ENCODE peak calls at places on chromosomes 7 and 10, in eight cellular contexts. E, U, M, Z, Q, S, L and P are unnamed samples.

GRCh38 chr7:157021071-157021891 is 10.8 kb upstream of the MNX1 start:
- DNase-seq in E (no peak), U (no peak), M (no peak), Z (no peak), Q (no peak), S (no peak), L (no peak), P (no peak)

GRCh38 chr7:38367301-38367700 is 93.9 kb upstream of the TARP start:
- DNase-seq in E (no peak), U (peak), M (no peak), Z (no peak), Q (peak), S (no peak), L (no peak), P (no peak)

GRCh38 chr10:48517911-48518321 is 87.0 kb downstream of the ARHGAP22 start:
- DNase-seq in E (no peak), U (no peak), M (no peak), Z (peak), Q (no peak), S (no peak), L (no peak), P (no peak)

GRCh38 chr7:135238112-135238744 is 4.6 kb downstream of the STRA8 start:
- DNase-seq in E (peak), U (no peak), M (no peak), Z (peak), Q (no peak), S (no peak), L (no peak), P (no peak)

GRCh38 chr10:110506448-110506847 is 8.7 kb downstream of the DUSP5 start:
- DNase-seq in E (no peak), U (peak), M (no peak), Z (no peak), Q (no peak), S (no peak), L (no peak), P (no peak)

GRCh38 chr7:75961194-75961593 is 33.2 kb downstream of the TMEM120A start:
- DNase-seq in E (peak), U (no peak), M (no peak), Z (no peak), Q (no peak), S (no peak), L (no peak), P (no peak)

GRCh38 chr7:45384499-45384898 is 189.7 kb upstream of the ADCY1 start:
- DNase-seq in E (no peak), U (peak), M (no peak), Z (no peak), Q (peak), S (peak), L (no peak), P (no peak)

GRCh38 chr10:58140706-58141347 is 126.9 kb downstream of the IPMK start:
- DNase-seq in E (no peak), U (no peak), M (no peak), Z (no peak), Q (no peak), S (no peak), L (no peak), P (no peak)

GRCh38 chr7:80334185-80334584 is 177.7 kb downstream of the GNAT3 start:
- DNase-seq in E (no peak), U (no peak), M (no peak), Z (peak), Q (no peak), S (no peak), L (no peak), P (no peak)

GRCh38 chr10:21293518-21294356 is 231.7 kb downstream of the SKIDA1 start:
- DNase-seq in E (no peak), U (no peak), M (no peak), Z (no peak), Q (peak), S (no peak), L (no peak), P (no peak)

GRCh38 chr7:103487419-103487818 is 41.4 kb upstream of the SLC26A5 start:
- DNase-seq in E (no peak), U (no peak), M (no peak), Z (no peak), Q (no peak), S (no peak), L (no peak), P (no peak)

GRCh38 chr10:104387130-104387888 is 33.7 kb downstream of the CFAP58 start:
- DNase-seq in E (peak), U (no peak), M (no peak), Z (peak), Q (no peak), S (no peak), L (peak), P (no peak)

GRCh38 chr7:113891828-113892227 is 27.0 kb downstream of the PPP1R3A start:
- DNase-seq in E (no peak), U (peak), M (no peak), Z (no peak), Q (peak), S (peak), L (no peak), P (no peak)

GRCh38 chr7:140923358-140924006 is 1.2 kb downstream of the BRAF start:
- DNase-seq in E (no peak), U (peak), M (no peak), Z (peak), Q (peak), S (no peak), L (no peak), P (no peak)